ENCODE peak calls at places on chromosomes 1 and 21, in ten cellular contexts. F is lung, O is H54, L is nephron progenitor cell, X is fibroblast of mammary gland, M is ovary, B is GM19239, K is thoracic aorta, C is neural crest cell, Q is lower leg skin. D is an unnamed sample.

GRCh38 chr1:200364831-200365230 is 45.0 kb downstream of the ZNF281 start:
- DNase-seq in K (no peak), X (peak), Q (no peak), B (no peak), F (no peak), L (no peak), C (no peak), M (no peak), O (no peak), D (peak)

GRCh38 chr1:19036701-19037605 is 80.5 kb upstream of the IFFO2 start:
- DNase-seq in F (no peak), B (no peak), O (no peak), L (no peak), C (no peak), X (no peak), M (no peak), K (no peak), Q (no peak), D (no peak)

GRCh38 chr1:196355206-196355786 is 252.9 kb downstream of the KCNT2 start:
- DNase-seq in M (no peak), C (no peak), O (no peak), B (no peak), X (peak), K (no peak), L (no peak), Q (no peak), F (no peak), D (peak)

GRCh38 chr21:15804247-15804985 is 74.6 kb downstream of the USP25 start:
- DNase-seq in Q (no peak), M (no peak), O (no peak), C (no peak), X (no peak), B (no peak), F (no peak), K (no peak), L (no peak), D (no peak)

GRCh38 chr21:45142469-45142868 is 68.1 kb downstream of the ADARB1 start:
- DNase-seq in X (peak), K (no peak), L (no peak), Q (no peak), F (no peak), B (no peak), O (peak), M (peak), C (no peak), D (peak)

GRCh38 chr1:181469829-181470228 is 13.5 kb upstream of the CACNA1E start:
- DNase-seq in F (no peak), C (no peak), X (peak), B (no peak), M (peak), Q (no peak), K (no peak), O (peak), L (no peak), D (peak)

GRCh38 chr1:145849356-145850165 is 4.1 kb downstream of the NUDT17 start:
- DNase-seq in Q (no peak), M (no peak), K (no peak), X (peak), F (peak), O (peak), L (peak), C (no peak), B (no peak), D (peak)

GRCh38 chr1:94142022-94142421 is 21.1 kb upstream of the ABCA4 start:
- DNase-seq in F (no peak), X (peak), M (no peak), L (no peak), Q (no peak), O (no peak), B (no peak), K (no peak), C (no peak), D (peak)

GRCh38 chr1:46580140-46580903 is 23.7 kb downstream of the MKNK1 start:
- DNase-seq in C (no peak), X (peak), M (no peak), L (no peak), K (no peak), Q (no peak), F (no peak), B (no peak), O (no peak), D (peak)

GRCh38 chr1:207658904-207659485 is 14.1 kb downstream of the CR1L start:
- DNase-seq in M (no peak), K (no peak), B (no peak), Q (no peak), C (no peak), L (no peak), O (no peak), X (no peak), F (no peak), D (no peak)

GRCh38 chr1:183093821-183094287 is 70.6 kb downstream of the LAMC1 start:
- DNase-seq in C (no peak), F (no peak), O (peak), B (no peak), Q (no peak), K (no peak), M (no peak), L (no peak), X (peak), D (peak)

GRCh38 chr1:156413310-156414246 is 44.6 kb downstream of the RHBG start:
- DNase-seq in B (no peak), X (no peak), C (no peak), L (no peak), M (no peak), F (no peak), Q (no peak), O (no peak), K (no peak), D (no peak)

GRCh38 chr1:3038113-3038551 is 16.9 kb downstream of the ACTRT2 start:
- DNase-seq in O (no peak), M (no peak), K (no peak), L (no peak), C (no peak), B (no peak), Q (no peak), X (no peak), F (no peak), D (no peak)

GRCh38 chr1:100866041-100866900 is 28.4 kb downstream of the EXTL2 start:
- DNase-seq in Q (no peak), L (no peak), K (no peak), F (no peak), B (no peak), X (peak), M (no peak), O (no peak), C (no peak), D (peak)

GRCh38 chr1:153944005-153944821 is 2.3 kb downstream of the DENND4B start:
- DNase-seq in M (no peak), F (no peak), B (no peak), L (no peak), X (no peak), C (no peak), K (no peak), O (no peak), Q (no peak), D (no peak)

GRCh38 chr1:55209247-55209646 is 5.9 kb downstream of the USP24 start:
- DNase-seq in O (no peak), K (no peak), B (no peak), F (no peak), X (no peak), Q (no peak), C (no peak), M (no peak), L (no peak), D (no peak)

GRCh38 chr1:89069955-89070354 is 4.9 kb upstream of the GBP1 start:
- DNase-seq in O (no peak), K (no peak), L (no peak), F (no peak), B (no peak), X (peak), Q (no peak), C (no peak), M (no peak), D (peak)

GRCh38 chr1:85453640-85454194 is 11.2 kb downstream of the DDAH1 start:
- DNase-seq in K (no peak), M (no peak), X (no peak), Q (no peak), F (no peak), O (no peak), B (no peak), C (no peak), L (no peak), D (no peak)

GRCh38 chr1:114342376-114342775 is 168.6 kb downstream of the TRIM33 start:
- DNase-seq in F (no peak), Q (peak), L (no peak), C (no peak), B (no peak), X (no peak), K (no peak), O (no peak), M (no peak), D (no peak)

GRCh38 chr1:6347641-6348487 is 45.7 kb downstream of the ACOT7 start:
- DNase-seq in X (peak), O (no peak), C (peak), F (no peak), K (no peak), B (peak), Q (no peak), M (no peak), L (peak), D (peak)

GRCh38 chr1:248047008-248047407 is 372 bp downstream of the OR2L3 start:
- DNase-seq in X (no peak), B (no peak), M (no peak), C (no peak), F (no peak), K (no peak), Q (no peak), O (no peak), L (no peak), D (no peak)

GRCh38 chr21:22711636-22712035 is 1713.4 kb downstream of the NCAM2 start:
- DNase-seq in Q (no peak), B (no peak), L (no peak), K (no peak), X (no peak), F (no peak), C (no peak), O (no peak), M (no peak), D (no peak)

GRCh38 chr1:206497363-206497762 is 10.0 kb upstream of the RASSF5 start:
- DNase-seq in F (no peak), B (no peak), M (no peak), C (no peak), K (no peak), Q (no peak), X (no peak), L (no peak), O (no peak), D (no peak)

GRCh38 chr1:218829143-218829542 is 344.5 kb upstream of the LYPLAL1 start:
- DNase-seq in K (no peak), F (no peak), O (no peak), L (no peak), C (no peak), B (no peak), M (no peak), X (peak), Q (no peak), D (no peak)

GRCh38 chr1:67191668-67192520 is 25.6 kb downstream of the IL23R start:
- DNase-seq in K (no peak), X (no peak), Q (no peak), L (no peak), M (no peak), B (no peak), F (no peak), C (no peak), O (no peak), D (no peak)

GRCh38 chr21:31505975-31506374 is 153.5 kb upstream of the SOD1 start:
- DNase-seq in K (no peak), L (no peak), C (no peak), F (no peak), B (no peak), Q (no peak), X (no peak), M (no peak), O (no peak), D (no peak)

GRCh38 chr1:236204656-236205055 is 62.3 kb downstream of the GPR137B start:
- DNase-seq in F (no peak), Q (no peak), K (no peak), C (no peak), L (no peak), M (no peak), X (peak), O (no peak), B (no peak), D (peak)

GRCh38 chr1:108747128-108747827 is 804 bp downstream of the STXBP3 start:
- DNase-seq in M (peak), L (peak), X (peak), B (no peak), Q (peak), K (peak), O (peak), C (peak), F (peak), D (peak)

GRCh38 chr1:20956272-20956671 is 169.2 kb upstream of the HP1BP3 start:
- DNase-seq in F (no peak), O (no peak), L (no peak), B (no peak), Q (no peak), C (no peak), X (no peak), M (no peak), K (no peak), D (no peak)

GRCh38 chr1:27566462-27567182 is 37.3 kb downstream of the AHDC1 start:
- DNase-seq in Q (no peak), F (no peak), O (no peak), L (no peak), M (peak), B (no peak), X (no peak), K (no peak), C (no peak), D (no peak)

GRCh38 chr1:14897997-14898645 is 255.4 kb upstream of the TMEM51 start:
- DNase-seq in O (no peak), B (no peak), Q (no peak), K (no peak), F (no peak), C (no peak), L (no peak), X (no peak), M (no peak), D (no peak)

GRCh38 chr1:182611326-182611725 is 7.1 kb upstream of the RGS16 start:
- DNase-seq in K (no peak), B (no peak), L (no peak), C (no peak), Q (no peak), F (no peak), M (no peak), X (no peak), O (no peak), D (no peak)

GRCh38 chr1:12627308-12627707 is 9.3 kb upstream of the DHRS3 start:
- DNase-seq in O (no peak), K (no peak), Q (no peak), X (no peak), L (no peak), C (no peak), F (no peak), M (no peak), B (no peak), D (no peak)

GRCh38 chr1:215710340-215710971 is 143.4 kb downstream of the KCTD3 start:
- DNase-seq in B (peak), X (peak), L (peak), O (peak), F (no peak), M (no peak), K (no peak), C (peak), Q (no peak), D (peak)

GRCh38 chr1:201982923-201983805 is 716 bp downstream of the RNPEP start:
- DNase-seq in O (peak), C (peak), K (no peak), Q (peak), M (peak), F (peak), X (peak), L (peak), B (peak), D (peak)

GRCh38 chr1:7482077-7482476 is 289.0 kb upstream of the VAMP3 start:
- DNase-seq in K (no peak), B (no peak), M (no peak), Q (no peak), O (no peak), X (no peak), C (no peak), F (no peak), L (no peak), D (no peak)

GRCh38 chr1:59020151-59020997 is 236.5 kb upstream of the JUN start:
- DNase-seq in K (peak), Q (peak), O (peak), M (peak), B (peak), X (peak), C (no peak), F (peak), L (no peak), D (peak)

GRCh38 chr1:201366696-201367095 is 10.8 kb downstream of the TNNT2 start:
- DNase-seq in M (no peak), L (no peak), C (no peak), K (no peak), Q (no peak), B (no peak), X (no peak), O (no peak), F (no peak), D (no peak)

GRCh38 chr1:154608522-154609294 is 722 bp upstream of the ADAR start:
- DNase-seq in Q (peak), M (peak), O (no peak), F (peak), C (peak), X (peak), L (peak), K (no peak), B (no peak), D (peak)